ENCODE peak calls at places on chromosome 11, in nine cellular contexts. Y, Q, I, Z, U, L, J, X and M are unnamed samples.

GRCh38 chr11:74726547-74727182 is 4.6 kb downstream of the CHRDL2 start:
- DNase-seq in L (no peak), J (peak), Z (peak), X (peak), Y (peak), U (no peak), I (peak), Q (peak), M (peak)

GRCh38 chr11:3196161-3197043 is 22.2 kb downstream of the MRGPRG start:
- DNase-seq in U (no peak), I (peak), Z (peak), X (no peak), Y (no peak), L (no peak), J (no peak), Q (no peak), M (no peak)

GRCh38 chr11:43681543-43681942 is 1.0 kb downstream of the HSD17B12 start:
- DNase-seq in J (no peak), Y (peak), L (no peak), I (no peak), Z (no peak), Q (no peak), U (no peak), X (no peak), M (no peak)

GRCh38 chr11:110126936-110127335 is 33.7 kb downstream of the ZC3H12C start:
- DNase-seq in X (no peak), I (no peak), J (no peak), Y (no peak), L (no peak), Z (no peak), Q (no peak), U (no peak), M (no peak)

GRCh38 chr11:4826425-4826824 is 5.3 kb downstream of the OR51F2 start:
- DNase-seq in Y (no peak), J (no peak), I (no peak), U (no peak), X (no peak), L (no peak), Q (no peak), Z (no peak), M (no peak)

GRCh38 chr11:128716661-128717210 is 22.9 kb downstream of the FLI1 start:
- DNase-seq in L (no peak), Z (no peak), X (peak), Q (no peak), J (no peak), Y (no peak), I (no peak), U (no peak), M (peak)

GRCh38 chr11:91243630-91244029 is 981.0 kb upstream of the FAT3 start:
- DNase-seq in Y (no peak), U (no peak), Z (no peak), Q (no peak), X (peak), J (no peak), L (no peak), I (no peak), M (no peak)

GRCh38 chr11:70016666-70017347 is 61.3 kb upstream of the ANO1 start:
- DNase-seq in Q (no peak), X (peak), J (no peak), U (no peak), Z (no peak), Y (no peak), L (peak), I (no peak), M (no peak)

GRCh38 chr11:12900496-12900895 is 108.6 kb upstream of the RASSF10 start:
- DNase-seq in I (no peak), Y (no peak), Z (no peak), L (peak), J (no peak), X (peak), Q (no peak), U (no peak), M (no peak)